ENCODE peak calls at places on chromosomes 5 and 9, in five cellular contexts. Y is GM13977; B is M059J; S is activated CD4-positive, alpha-beta T cell treated with anti-CD3 and anti-CD28 coated beads for 24 hours; N is stimulated activated CD4-positive, alpha-beta T cell treated with anti-CD3 and anti-CD28 coated beads, TNF-alpha, amount 100 ng/mL, for 4 hours. T is an unnamed sample.
A peak's percentile ranks its signal among the peaks of the same experiment; 100 is the strongest.

GRCh38 chr5:37554938-37555337 is 175.8 kb downstream of the WDR70 start:
- DNase-seq in S (no peak), N (no peak), B (peak; percentile 11), Y (no peak), T (no peak)

GRCh38 chr9:124352616-124353015 is 62.6 kb downstream of the PSMB7 start:
- DNase-seq in Y (peak; percentile 12), S (no peak), B (no peak), N (no peak), T (no peak)

GRCh38 chr5:150017606-150018005 is 17.1 kb downstream of the HMGXB3 start:
- DNase-seq in B (peak; percentile 45), N (no peak), S (no peak), Y (no peak), T (no peak)

GRCh38 chr9:85079374-85079773 is 409.8 kb downstream of the NTRK2 start:
- DNase-seq in B (no peak), Y (no peak), S (no peak), N (no peak), T (no peak)

GRCh38 chr9:38096238-38096805 is 27.3 kb upstream of the SHB start:
- DNase-seq in B (no peak), S (no peak), N (no peak), Y (no peak), T (no peak)

GRCh38 chr9:14221558-14221957 is 92.4 kb downstream of the NFIB start:
- DNase-seq in S (no peak), B (peak; percentile 95), Y (no peak), N (no peak), T (no peak)

GRCh38 chr5:59042201-59042600 is 459.3 kb downstream of the RAB3C start:
- DNase-seq in Y (no peak), B (peak; percentile 88), S (no peak), N (no peak), T (no peak)

GRCh38 chr9:85973238-85973637 is 32.3 kb downstream of the NAA35 start:
- DNase-seq in B (no peak), Y (no peak), N (no peak), S (no peak), T (no peak)

GRCh38 chr9:95014917-95015316 is 288.4 kb downstream of the AOPEP start:
- DNase-seq in S (no peak), B (no peak), Y (no peak), N (no peak), T (no peak)

GRCh38 chr5:115855959-115856358 is 14.2 kb downstream of the AP3S1 start:
- DNase-seq in S (no peak), Y (no peak), B (no peak), N (no peak), T (no peak)

GRCh38 chr5:144183254-144183889 is 12.7 kb downstream of the KCTD16 start:
- DNase-seq in Y (no peak), B (peak; percentile 62), N (no peak), S (no peak), T (peak; percentile 10)

GRCh38 chr5:91373016-91373415 is 10.1 kb downstream of the ARRDC3 start:
- DNase-seq in Y (no peak), B (no peak), S (no peak), N (no peak), T (no peak)

GRCh38 chr9:127612993-127613954 is 1.2 kb downstream of the STXBP1 start:
- DNase-seq in N (no peak), B (peak; percentile 85), Y (no peak), S (peak; percentile 35), T (peak; percentile 53)

GRCh38 chr9:94980947-94981632 is 254.6 kb downstream of the AOPEP start:
- DNase-seq in N (no peak), B (no peak), S (no peak), Y (no peak), T (peak; percentile 35)

GRCh38 chr9:134837529-134837928 is 43.1 kb upstream of the FCN2 start:
- DNase-seq in N (no peak), B (no peak), S (no peak), Y (no peak), T (no peak)

GRCh38 chr9:102587231-102587630 is 407.9 kb upstream of the CYLC2 start:
- DNase-seq in S (no peak), Y (no peak), B (no peak), N (no peak), T (no peak)

GRCh38 chr5:142958933-142959682 is 188.9 kb downstream of the ARHGAP26 start:
- DNase-seq in S (no peak), B (peak; percentile 22), N (no peak), Y (no peak), T (no peak)

GRCh38 chr9:76373173-76373771 is 21.0 kb downstream of the RFK start:
- DNase-seq in N (no peak), Y (no peak), S (no peak), B (peak; percentile 27), T (no peak)

GRCh38 chr9:12441509-12441908 is 251.7 kb upstream of the TYRP1 start:
- DNase-seq in B (no peak), S (no peak), N (no peak), Y (no peak), T (no peak)

GRCh38 chr5:174234388-174234787 is 188.9 kb downstream of the NSG2 start:
- DNase-seq in S (no peak), B (peak; percentile 17), Y (no peak), N (no peak), T (no peak)

GRCh38 chr9:127488946-127489345 is 37.6 kb downstream of the LRSAM1 start:
- DNase-seq in Y (no peak), S (no peak), B (no peak), N (no peak), T (no peak)

GRCh38 chr5:10660135-10660534 is 96.3 kb downstream of the ANKRD33B start:
- DNase-seq in Y (no peak), S (no peak), N (no peak), B (no peak), T (no peak)

T was measured in HEK293T.